ENCODE peak calls at places on chromosomes 4 and X, in ten cellular contexts. K is heart left ventricle, I is astrocyte, L is fibroblast of lung, Z is cardiac muscle cell, E is brain microvascular endothelial cell, B is mesendoderm, Y is fibroblast of villous mesenchyme, P is left ventricle myocardium inferior, J is ovary. X is an unnamed sample.
A peak's percentile ranks its signal among the peaks of the same experiment; 100 is the strongest.

GRCh38 chr4:77501851-77502250 is 103.8 kb upstream of the CXCL13 start:
- DNase-seq in K (no peak), I (no peak), L (no peak), Z (no peak), E (no peak), B (no peak), Y (no peak), P (no peak), J (no peak), X (no peak)

GRCh38 chr4:54571293-54571723 is 86.4 kb upstream of the KIT start:
- DNase-seq in K (no peak), I (no peak), L (no peak), Z (no peak), E (peak; percentile 9), B (no peak), Y (peak; percentile 57), P (no peak), J (no peak), X (no peak)

GRCh38 chr4:105797225-105797624 is 88.6 kb downstream of the GSTCD start:
- DNase-seq in K (no peak), I (no peak), L (peak; percentile 60), Z (no peak), E (no peak), B (no peak), Y (peak; percentile 39), P (no peak), J (no peak), X (no peak)

GRCh38 chr4:73450398-73451004 is 14.5 kb downstream of the AFP start:
- DNase-seq in K (peak; percentile 38), I (peak; percentile 98), L (peak; percentile 83), Z (peak; percentile 80), E (peak; percentile 92), B (peak; percentile 85), Y (peak; percentile 44), P (peak; percentile 25), J (peak; percentile 52), X (no peak)

GRCh38 chr4:54840992-54841768 is 183.4 kb downstream of the KIT start:
- DNase-seq in K (peak; percentile 37), I (no peak), L (peak; percentile 12), Z (peak; percentile 29), E (peak; percentile 33), B (peak; percentile 39), Y (peak; percentile 7), P (no peak), J (no peak), X (no peak)

GRCh38 chr4:169823685-169824084 is 65.9 kb upstream of the HPF1 start:
- DNase-seq in K (peak; percentile 40), I (peak; percentile 58), L (peak; percentile 54), Z (peak; percentile 68), E (peak; percentile 65), B (peak; percentile 87), Y (peak; percentile 58), P (no peak), J (no peak), X (peak; percentile 84)

GRCh38 chrX:53084043-53084570 is 1.9 kb downstream of the TSPYL2 start:
- DNase-seq in K (no peak), I (no peak), L (no peak), Z (peak; percentile 13), E (no peak), B (no peak), Y (no peak), P (no peak), J (no peak), X (no peak)

GRCh38 chr4:180558427-180558826 is 1684.8 kb upstream of the TENM3 start:
- DNase-seq in K (no peak), I (no peak), L (no peak), Z (no peak), E (no peak), B (peak; percentile 16), Y (no peak), P (no peak), J (no peak), X (no peak)

DNA sequence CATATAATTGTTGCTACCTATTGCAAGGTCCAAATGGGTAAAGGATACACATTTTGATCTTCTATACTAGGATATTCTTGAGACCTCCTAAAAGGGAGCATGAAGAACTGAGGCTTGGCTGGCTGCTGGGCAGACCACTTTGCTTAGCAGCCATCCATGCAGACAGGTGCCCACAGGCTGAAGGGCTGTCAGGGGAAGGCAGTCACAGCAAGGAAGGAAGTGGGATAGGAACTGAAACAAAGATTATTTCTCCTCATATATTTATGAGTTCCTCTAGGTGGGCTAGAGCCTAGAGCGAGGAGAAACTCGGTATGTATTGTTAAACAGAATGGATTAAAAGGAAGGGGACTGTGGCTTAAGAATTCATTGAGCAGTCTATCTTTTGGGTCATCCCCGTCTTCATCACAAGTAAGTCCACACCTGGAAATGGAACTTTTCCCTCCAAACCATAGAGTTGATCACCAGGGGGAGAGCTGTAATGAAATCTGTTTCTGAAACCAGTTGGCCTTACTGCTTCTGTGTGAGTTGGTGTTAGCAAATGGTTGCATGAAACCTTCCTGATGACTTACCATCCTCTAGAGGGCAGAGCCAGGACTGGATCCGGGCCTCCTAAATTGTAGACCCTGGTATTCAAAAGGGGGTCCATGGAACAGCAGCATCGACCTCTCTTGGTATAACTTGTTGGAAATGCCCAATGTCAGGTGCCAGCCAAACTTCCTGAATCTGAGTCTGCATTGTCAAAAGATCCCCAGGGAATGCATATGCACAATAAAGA is 42.3 kb downstream of the AFF2 start:
- DNase-seq in K (no peak), I (no peak), L (no peak), Z (no peak), E (no peak), B (peak; percentile 13), Y (no peak), P (no peak), J (no peak), X (no peak)
- H3K4me3 ChIP-seq in K (no peak overlapping the region), I (no peak overlapping the region), L (no peak overlapping the region), Z (no peak overlapping the region), E (no peak overlapping the region), B (no peak overlapping the region), Y (no peak overlapping the region), P (no peak overlapping the region), J (no peak overlapping the region), X (no peak overlapping the region)

GRCh38 chr4:83252782-83253405 is 31.7 kb downstream of the COQ2 start:
- DNase-seq in K (peak; percentile 48), I (peak; percentile 13), L (peak; percentile 73), Z (peak; percentile 86), E (peak; percentile 70), B (peak; percentile 92), Y (peak; percentile 71), P (no peak), J (no peak), X (peak; percentile 73)
- H3K4me3 ChIP-seq in K (no peak overlapping the region), I (no peak overlapping the region), L (no peak overlapping the region), Z (no peak overlapping the region), E (no peak overlapping the region), B (no peak overlapping the region), Y (no peak overlapping the region), P (no peak overlapping the region), J (no peak overlapping the region), X (no peak overlapping the region)

DNA sequence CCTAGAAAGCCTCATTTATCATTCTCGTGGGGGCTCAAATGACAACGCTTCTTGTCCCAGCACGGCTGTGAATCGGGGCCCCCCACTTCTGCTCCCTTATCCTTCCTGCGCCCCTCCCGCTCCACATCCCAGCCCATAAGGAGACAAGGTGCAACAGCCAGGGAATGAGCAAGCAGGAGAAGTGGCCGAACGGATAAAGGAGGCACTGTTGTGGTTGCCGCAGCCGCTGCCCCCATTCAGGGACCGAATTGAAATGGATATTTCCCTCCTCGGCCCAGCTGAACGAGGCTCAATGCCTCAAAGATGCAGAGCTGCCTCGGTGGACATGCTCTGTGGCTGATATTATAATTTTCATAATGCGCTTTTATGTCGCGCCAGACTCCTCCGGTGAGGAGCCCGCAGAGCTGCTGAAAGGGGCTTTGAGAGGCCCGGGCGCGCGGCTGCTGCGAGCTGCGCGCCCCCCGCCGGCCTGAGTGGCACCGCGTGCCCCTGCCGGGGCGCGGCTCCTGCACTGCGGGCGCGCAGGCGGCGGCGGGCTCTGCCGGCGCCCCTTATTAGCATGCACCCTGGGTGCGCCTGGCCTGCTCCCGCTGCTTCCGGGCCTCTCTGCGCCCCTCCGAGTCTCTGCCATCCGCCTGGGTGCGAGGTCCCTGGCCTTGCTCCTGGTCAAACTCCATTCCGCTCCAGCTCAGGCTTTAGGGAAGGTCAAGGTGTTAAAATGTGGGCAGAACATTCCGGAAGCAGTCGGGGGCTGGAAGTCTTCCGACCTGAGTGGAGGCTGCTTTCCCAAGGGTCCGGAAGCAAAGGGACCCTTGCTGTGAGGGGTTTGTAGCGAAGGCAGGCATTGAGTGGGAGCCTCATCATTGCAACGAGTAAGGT is 68.2 kb upstream of the TMEM33 start:
- DNase-seq in K (no peak), I (no peak), L (no peak), Z (no peak), E (no peak), B (peak; percentile 63), Y (no peak), P (no peak), J (no peak), X (no peak)
- H3K4me3 ChIP-seq in K (no peak overlapping the region), I (no peak overlapping the region), L (no peak overlapping the region), Z (peak overlapping the region; percentile 22), E (no peak overlapping the region), B (no peak overlapping the region), Y (no peak overlapping the region), P (peak overlapping the region; percentile 18), J (no peak overlapping the region), X (no peak overlapping the region)

GRCh38 chrX:49878128-49878833 is 1.0 kb upstream of the USP27X start:
- DNase-seq in K (no peak), I (no peak), L (no peak), Z (no peak), E (no peak), B (peak; percentile 0), Y (no peak), P (peak; percentile 13), J (no peak), X (no peak)
- H3K4me3 ChIP-seq in K (peak overlapping the region; percentile 69), I (peak overlapping the region; percentile 55), L (peak overlapping the region; percentile 59), Z (peak overlapping the region; percentile 50), E (peak overlapping the region; percentile 61), B (no peak overlapping the region), Y (peak overlapping the region; percentile 67), P (peak overlapping the region; percentile 74), J (peak overlapping the region; percentile 65), X (peak overlapping the region; percentile 54)

GRCh38 chrX:153647461-153648357 is 706 bp downstream of the DUSP9 start:
- DNase-seq in K (peak; percentile 21), I (no peak), L (no peak), Z (no peak), E (no peak), B (no peak), Y (no peak), P (no peak), J (peak; percentile 23), X (no peak)
- H3K4me3 ChIP-seq in K (no peak overlapping the region), I (no peak overlapping the region), L (no peak overlapping the region), Z (peak overlapping the region; percentile 0), E (no peak overlapping the region), B (no peak overlapping the region), Y (no peak overlapping the region), P (peak overlapping the region; percentile 46), J (no peak overlapping the region), X (no peak overlapping the region)

X was measured in Jurkat, Clone E6-1.